ENCODE peak calls at places on chromosomes 11 and 22, in eight cellular contexts. Q is effector memory CD8-positive, alpha-beta T cell; J is LNCaP clone FGC; D is GM12878; W is GM03348; Y is stimulated activated CD4-positive, alpha-beta T cell treated with anti-CD3 and anti-CD28 coated beads, Interleukin-12 subunit alpha, Interleukin-12 subunit beta, amount 100 ng/mL, for 48 hours; O is IMR-90; N is Calu3. L is an unnamed sample.

GRCh38 chr11:134224710-134225662 is 515 bp downstream of the VPS26B start:
- DNase-seq in Q (peak; percentile 27), J (no peak), D (no peak), W (peak; percentile 62), Y (peak; percentile 58), O (peak; percentile 7), N (peak; percentile 29), L (no peak)

GRCh38 chr11:47408598-47409439 is 429 bp downstream of the SLC39A13 start:
- DNase-seq in Q (no peak), J (no peak), D (no peak), W (peak; percentile 81), Y (no peak), O (peak; percentile 87), N (peak; percentile 36), L (peak; percentile 39)

GRCh38 chr11:1922411-1923113 is 3.1 kb downstream of the TNNT3 start:
- DNase-seq in Q (no peak), J (no peak), D (no peak), W (no peak), Y (no peak), O (no peak), N (no peak), L (no peak)

GRCh38 chr11:35292290-35292689 is 127.1 kb downstream of the SLC1A2 start:
- DNase-seq in Q (no peak), J (no peak), D (no peak), W (no peak), Y (no peak), O (no peak), N (no peak), L (no peak)

GRCh38 chr22:23562186-23562585 is 17.9 kb downstream of the IGLL1 start:
- DNase-seq in Q (no peak), J (no peak), D (no peak), W (no peak), Y (no peak), O (no peak), N (no peak), L (no peak)

GRCh38 chr22:19666663-19667593 is 47.4 kb upstream of the SEPTIN5 start:
- DNase-seq in Q (no peak), J (no peak), D (no peak), W (no peak), Y (no peak), O (peak; percentile 77), N (no peak), L (no peak)

GRCh38 chr22:32880061-32880460 is 78.6 kb downstream of the TIMP3 start:
- DNase-seq in Q (no peak), J (no peak), D (no peak), W (no peak), Y (no peak), O (peak; percentile 63), N (no peak), L (no peak)

GRCh38 chr22:17562906-17563870 is at the start of gene SLC25A18:
- DNase-seq in Q (no peak), J (no peak), D (no peak), W (no peak), Y (no peak), O (no peak), N (no peak), L (peak; percentile 38)

GRCh38 chr11:131511794-131512193 is 141.4 kb downstream of the NTM start:
- DNase-seq in Q (no peak), J (peak; percentile 38), D (no peak), W (no peak), Y (no peak), O (no peak), N (no peak), L (no peak)

GRCh38 chr11:32003335-32003734 is 87.5 kb upstream of the RCN1 start:
- DNase-seq in Q (no peak), J (no peak), D (no peak), W (no peak), Y (no peak), O (no peak), N (no peak), L (peak; percentile 15)